ENCODE peak calls at places on chromosome 15, in five cellular contexts. A is NCI-H774, R is upper lobe of right lung, D is A549, L is midbrain. C is an unnamed sample.

GRCh38 chr15:34721802-34722795 is 32.7 kb downstream of the GJD2 start:
- DNase-seq in A (peak; percentile 32), R (no peak), D (peak; percentile 14), L (peak; percentile 63), C (no peak)

GRCh38 chr15:79853492-79854328 is 43.1 kb downstream of the MTHFS start:
- DNase-seq in A (peak; percentile 62), R (no peak), D (peak; percentile 71), L (peak; percentile 85), C (no peak)

GRCh38 chr15:66630801-66631351 is 65.1 kb upstream of the LCTL start:
- DNase-seq in A (no peak), R (no peak), D (no peak), L (no peak), C (peak; percentile 43)

GRCh38 chr15:52796742-52797515 is 6.8 kb upstream of the ONECUT1 start:
- DNase-seq in A (no peak), R (no peak), D (no peak), L (no peak), C (no peak)

GRCh38 chr15:69410290-69410874 is 3.8 kb upstream of the KIF23 start:
- DNase-seq in A (peak; percentile 28), R (no peak), D (peak; percentile 84), L (peak; percentile 1), C (no peak)

GRCh38 chr15:91696981-91697380 is 156.5 kb upstream of the SLCO3A1 start:
- DNase-seq in A (no peak), R (no peak), D (no peak), L (no peak), C (no peak)

GRCh38 chr15:48925714-48926223 is 38.0 kb downstream of the SHC4 start:
- DNase-seq in A (no peak), R (no peak), D (peak; percentile 40), L (no peak), C (no peak)

GRCh38 chr15:39976291-39977274 is 42.7 kb downstream of the EIF2AK4 start:
- DNase-seq in A (peak; percentile 48), R (peak; percentile 71), D (no peak), L (peak; percentile 76), C (no peak)

GRCh38 chr15:73318463-73319351 is 50.1 kb downstream of the HCN4 start:
- DNase-seq in A (no peak), R (peak; percentile 50), D (no peak), L (no peak), C (peak; percentile 92)

GRCh38 chr15:73956276-73957086 is 30.2 kb downstream of the LOXL1 start:
- DNase-seq in A (no peak), R (no peak), D (no peak), L (no peak), C (peak; percentile 95)

GRCh38 chr15:41017051-41017735 is 63.9 kb downstream of the CHAC1 start:
- DNase-seq in A (no peak), R (no peak), D (no peak), L (no peak), C (no peak)

GRCh38 chr15:66068801-66069200 is 184.7 kb downstream of the MEGF11 start:
- DNase-seq in A (no peak), R (no peak), D (no peak), L (no peak), C (peak; percentile 15)

GRCh38 chr15:101359365-101359947 is 64.4 kb upstream of the SNRPA1 start:
- DNase-seq in A (no peak), R (no peak), D (peak; percentile 31), L (no peak), C (no peak)

GRCh38 chr15:69032006-69032405 is 17.5 kb downstream of the NOX5 start:
- DNase-seq in A (no peak), R (no peak), D (no peak), L (no peak), C (no peak)

GRCh38 chr15:56783857-56784661 is 50.8 kb upstream of the ZNF280D start:
- DNase-seq in A (no peak), R (no peak), D (no peak), L (no peak), C (no peak)

GRCh38 chr15:80709542-80709941 is 14.4 kb downstream of the ABHD17C start:
- DNase-seq in A (no peak), R (peak; percentile 83), D (no peak), L (no peak), C (no peak)

GRCh38 chr15:90126457-90127435 is 24.5 kb upstream of the IDH2 start:
- DNase-seq in A (no peak), R (no peak), D (no peak), L (no peak), C (peak; percentile 52)

GRCh38 chr15:40985541-40986330 is 32.5 kb downstream of the CHAC1 start:
- DNase-seq in A (no peak), R (no peak), D (no peak), L (no peak), C (no peak)

GRCh38 chr15:69902414-69903062 is 195.2 kb downstream of the TLE3 start:
- DNase-seq in A (no peak), R (no peak), D (no peak), L (no peak), C (no peak)

GRCh38 chr15:38714309-38715072 is 149.9 kb upstream of the RASGRP1 start:
- DNase-seq in A (no peak), R (no peak), D (no peak), L (no peak), C (no peak)

GRCh38 chr15:36966704-36967103 is 133.6 kb downstream of the MEIS2 start:
- DNase-seq in A (no peak), R (no peak), D (no peak), L (no peak), C (no peak)

GRCh38 chr15:57820119-57820518 is 113.6 kb downstream of the POLR2M start:
- DNase-seq in A (no peak), R (no peak), D (no peak), L (no peak), C (no peak)

C was measured in chondrocyte.